ENCODE peak calls at places on chromosomes 16 and 17, in nine cellular contexts. S is stimulated activated CD4-positive, alpha-beta T cell treated with anti-CD3 and anti-CD28 coated beads, TNF-alpha, amount 100 ng/mL, for 4 hours; Y is NCI-H1105 treated with DMSO at 0.1 percent for 48 hours; C is neural progenitor cell; I is HS-5; W is left lung; T is NCI-H460; F is stimulated activated naive CD8-positive, alpha-beta T cell treated with anti-CD3 and anti-CD28 coated beads, Interleukin-15, amount 100 ng/mL, for 72 hours; K is omental fat pad. M is an unnamed sample.
A peak's percentile ranks its signal among the peaks of the same experiment; 100 is the strongest.

GRCh38 chr17:19757536-19758180 is 9.6 kb upstream of the ALDH3A1 start:
- DNase-seq in S (no peak), Y (no peak), C (no peak), I (no peak), W (no peak), T (no peak), F (no peak), K (peak; percentile 5), M (no peak)

GRCh38 chr16:46908540-46909372 is 24.6 kb downstream of the GPT2 start:
- DNase-seq in S (peak; percentile 39), Y (peak; percentile 78), C (peak; percentile 90), I (peak; percentile 4), W (no peak), T (peak; percentile 63), F (peak; percentile 50), K (peak; percentile 35), M (peak; percentile 40)

GRCh38 chr16:73057369-73058210 is 9.7 kb upstream of the ZFHX3 start:
- DNase-seq in S (no peak), Y (peak; percentile 18), C (peak; percentile 75), I (no peak), W (no peak), T (no peak), F (no peak), K (no peak), M (peak; percentile 14)

GRCh38 chr16:49510676-49511305 is 137.2 kb downstream of the C16orf78 start:
- DNase-seq in S (no peak), Y (no peak), C (no peak), I (no peak), W (no peak), T (no peak), F (no peak), K (no peak), M (no peak)

GRCh38 chr17:40912506-40913220 is 24.8 kb downstream of the KRT23 start:
- DNase-seq in S (no peak), Y (no peak), C (no peak), I (no peak), W (no peak), T (no peak), F (no peak), K (no peak), M (no peak)

GRCh38 chr16:16092925-16093624 is 130.2 kb downstream of the ABCC6 start:
- DNase-seq in S (no peak), Y (peak; percentile 79), C (no peak), I (no peak), W (no peak), T (no peak), F (no peak), K (no peak), M (no peak)

GRCh38 chr16:14401839-14402115 is 228.3 kb downstream of the PARN start:
- DNase-seq in S (no peak), Y (no peak), C (no peak), I (no peak), W (peak; percentile 55), T (no peak), F (no peak), K (no peak), M (no peak)

GRCh38 chr17:61218438-61218837 is 181.2 kb upstream of the TBX2 start:
- DNase-seq in S (no peak), Y (no peak), C (no peak), I (peak; percentile 42), W (no peak), T (peak; percentile 39), F (no peak), K (no peak), M (no peak)

GRCh38 chr16:48117217-48118105 is 38.3 kb downstream of the ABCC12 start:
- DNase-seq in S (peak; percentile 5), Y (peak; percentile 55), C (peak; percentile 89), I (no peak), W (peak; percentile 82), T (peak; percentile 42), F (peak; percentile 56), K (no peak), M (no peak)

GRCh38 chr17:1783834-1784611 is 22.2 kb downstream of the SERPINF1 start:
- DNase-seq in S (no peak), Y (peak; percentile 9), C (peak; percentile 65), I (no peak), W (no peak), T (peak; percentile 26), F (no peak), K (peak; percentile 60), M (peak; percentile 10)

GRCh38 chr17:76943202-76943601 is 75.0 kb downstream of the MGAT5B start:
- DNase-seq in S (no peak), Y (no peak), C (no peak), I (no peak), W (no peak), T (no peak), F (no peak), K (no peak), M (no peak)

GRCh38 chr17:81054881-81055370 is 20.0 kb downstream of the BAIAP2 start:
- DNase-seq in S (no peak), Y (no peak), C (no peak), I (no peak), W (no peak), T (no peak), F (no peak), K (no peak), M (no peak)

GRCh38 chr17:55377885-55378284 is 43.8 kb downstream of the MMD start:
- DNase-seq in S (no peak), Y (no peak), C (no peak), I (no peak), W (no peak), T (no peak), F (no peak), K (no peak), M (no peak)

GRCh38 chr17:28726396-28726911 is 421 bp upstream of the TLCD1 start:
- DNase-seq in S (peak; percentile 37), Y (peak; percentile 56), C (peak; percentile 90), I (no peak), W (peak; percentile 91), T (peak; percentile 64), F (peak; percentile 90), K (no peak), M (no peak)

GRCh38 chr17:63844293-63844672 is 1.8 kb upstream of the SMARCD2 start:
- DNase-seq in S (no peak), Y (no peak), C (no peak), I (no peak), W (no peak), T (no peak), F (no peak), K (no peak), M (no peak)

GRCh38 chr16:13809765-13810164 is 110.2 kb upstream of the ERCC4 start:
- DNase-seq in S (no peak), Y (no peak), C (no peak), I (no peak), W (no peak), T (no peak), F (no peak), K (no peak), M (no peak)

GRCh38 chr17:7020894-7021664 is 1.8 kb upstream of the BCL6B start:
- DNase-seq in S (no peak), Y (no peak), C (no peak), I (no peak), W (no peak), T (no peak), F (no peak), K (no peak), M (no peak)

GRCh38 chr17:56269998-56270397 is 116.7 kb downstream of the ANKFN1 start:
- DNase-seq in S (no peak), Y (no peak), C (no peak), I (no peak), W (no peak), T (no peak), F (no peak), K (no peak), M (no peak)

GRCh38 chr16:4613636-4614570 is 785 bp downstream of the UBALD1 start:
- DNase-seq in S (no peak), Y (no peak), C (peak; percentile 70), I (no peak), W (peak; percentile 88), T (no peak), F (peak; percentile 39), K (no peak), M (no peak)

GRCh38 chr17:79627766-79628690 is 17.2 kb upstream of the RBFOX3 start:
- DNase-seq in S (no peak), Y (no peak), C (no peak), I (no peak), W (no peak), T (no peak), F (no peak), K (peak; percentile 12), M (no peak)

GRCh38 chr16:90046971-90047713 is 27.9 kb upstream of the DBNDD1 start:
- DNase-seq in S (no peak), Y (no peak), C (peak; percentile 94), I (no peak), W (peak; percentile 85), T (no peak), F (no peak), K (peak; percentile 43), M (no peak)

GRCh38 chr16:57575468-57576277 is 33.2 kb downstream of the ADGRG5 start:
- DNase-seq in S (no peak), Y (no peak), C (no peak), I (no peak), W (no peak), T (no peak), F (no peak), K (no peak), M (no peak)

GRCh38 chr16:82954224-82954929 is 327.6 kb downstream of the CDH13 start:
- DNase-seq in S (no peak), Y (no peak), C (no peak), I (no peak), W (no peak), T (no peak), F (no peak), K (no peak), M (no peak)

GRCh38 chr16:2512920-2513404 is 790 bp upstream of the ATP6V0C start:
- DNase-seq in S (no peak), Y (peak; percentile 36), C (peak; percentile 67), I (no peak), W (peak; percentile 68), T (no peak), F (peak; percentile 43), K (no peak), M (no peak)

GRCh38 chr16:22189473-22190168 is 16.5 kb upstream of the EEF2K start:
- DNase-seq in S (peak; percentile 90), Y (no peak), C (no peak), I (no peak), W (no peak), T (no peak), F (no peak), K (no peak), M (peak; percentile 56)

GRCh38 chr16:85916141-85916890 is 17.4 kb downstream of the IRF8 start:
- DNase-seq in S (no peak), Y (no peak), C (no peak), I (no peak), W (no peak), T (no peak), F (no peak), K (no peak), M (no peak)

GRCh38 chr17:43570518-43570928 is 24.4 kb upstream of the ETV4 start:
- DNase-seq in S (no peak), Y (no peak), C (no peak), I (peak; percentile 75), W (no peak), T (no peak), F (no peak), K (no peak), M (no peak)

GRCh38 chr17:63309021-63309420 is 137.1 kb downstream of the CYB561 start:
- DNase-seq in S (no peak), Y (no peak), C (no peak), I (no peak), W (no peak), T (no peak), F (no peak), K (no peak), M (no peak)

GRCh38 chr17:9424071-9424640 is 151.5 kb downstream of the STX8 start:
- DNase-seq in S (no peak), Y (no peak), C (no peak), I (no peak), W (no peak), T (no peak), F (no peak), K (no peak), M (no peak)

GRCh38 chr16:85680352-85680944 is 8.3 kb downstream of the GINS2 start:
- DNase-seq in S (no peak), Y (no peak), C (no peak), I (no peak), W (no peak), T (no peak), F (no peak), K (no peak), M (no peak)

GRCh38 chr17:77772461-77772897 is 186.0 kb upstream of the TNRC6C start:
- DNase-seq in S (peak; percentile 47), Y (no peak), C (peak; percentile 89), I (no peak), W (peak; percentile 86), T (peak; percentile 60), F (peak; percentile 57), K (no peak), M (no peak)